ENCODE peak calls at places on chromosomes 7 and 10, in six cellular contexts. One of them, this sample, is unnamed.

GRCh38 chr10:28592953-28593352 is 60.0 kb downstream of the WAC start:
- DNase-seq in left ventricle myocardium inferior: no peak
- DNase-seq in astrocyte of the cerebellum: no peak
- DNase-seq in fibroblast of pulmonary artery: peak; percentile 72
- DNase-seq in PC-9: no peak
- DNase-seq in AG04450: peak; percentile 29
- DNase-seq in this sample: peak; percentile 31

GRCh38 chr10:45673074-45673628 is 579 bp upstream of the ZFAND4 start:
- DNase-seq in AG04450: no peak
- DNase-seq in PC-9: no peak
- DNase-seq in left ventricle myocardium inferior: no peak
- DNase-seq in fibroblast of pulmonary artery: peak; percentile 5
- DNase-seq in astrocyte of the cerebellum: no peak
- DNase-seq in this sample: no peak

GRCh38 chr7:22647451-22648257 is 79.3 kb upstream of the IL6 start:
- DNase-seq in fibroblast of pulmonary artery: peak; percentile 95
- DNase-seq in left ventricle myocardium inferior: no peak
- DNase-seq in astrocyte of the cerebellum: peak; percentile 98
- DNase-seq in AG04450: peak; percentile 83
- DNase-seq in PC-9: no peak
- DNase-seq in this sample: peak; percentile 85

GRCh38 chr7:43039346-43039745 is 73.1 kb upstream of the HECW1 start:
- DNase-seq in fibroblast of pulmonary artery: no peak
- DNase-seq in left ventricle myocardium inferior: no peak
- DNase-seq in AG04450: no peak
- DNase-seq in PC-9: no peak
- DNase-seq in astrocyte of the cerebellum: no peak
- DNase-seq in this sample: no peak

GRCh38 chr10:69647819-69648218 is 17.8 kb downstream of the FAM241B start:
- DNase-seq in fibroblast of pulmonary artery: no peak
- DNase-seq in PC-9: no peak
- DNase-seq in left ventricle myocardium inferior: no peak
- DNase-seq in astrocyte of the cerebellum: no peak
- DNase-seq in AG04450: no peak
- DNase-seq in this sample: no peak

GRCh38 chr10:107727762-107728317 is 563.3 kb upstream of the SORCS1 start:
- DNase-seq in astrocyte of the cerebellum: peak; percentile 3
- DNase-seq in PC-9: no peak
- DNase-seq in AG04450: no peak
- DNase-seq in left ventricle myocardium inferior: no peak
- DNase-seq in fibroblast of pulmonary artery: peak; percentile 54
- DNase-seq in this sample: no peak

GRCh38 chr10:91513598-91513997 is 103.5 kb downstream of the HECTD2 start:
- DNase-seq in PC-9: no peak
- DNase-seq in left ventricle myocardium inferior: no peak
- DNase-seq in fibroblast of pulmonary artery: no peak
- DNase-seq in astrocyte of the cerebellum: no peak
- DNase-seq in AG04450: no peak
- DNase-seq in this sample: no peak

GRCh38 chr7:25860206-25860881 is 291.7 kb upstream of the NFE2L3 start:
- DNase-seq in PC-9: no peak
- DNase-seq in fibroblast of pulmonary artery: no peak
- DNase-seq in AG04450: no peak
- DNase-seq in astrocyte of the cerebellum: no peak
- DNase-seq in left ventricle myocardium inferior: no peak
- DNase-seq in this sample: no peak

GRCh38 chr7:85204496-85204895 is 17.6 kb upstream of the SEMA3D start:
- DNase-seq in fibroblast of pulmonary artery: no peak
- DNase-seq in AG04450: no peak
- DNase-seq in PC-9: no peak
- DNase-seq in left ventricle myocardium inferior: no peak
- DNase-seq in astrocyte of the cerebellum: no peak
- DNase-seq in this sample: no peak

GRCh38 chr7:148014473-148014872 is 576.1 kb upstream of the C7orf33 start:
- DNase-seq in AG04450: no peak
- DNase-seq in astrocyte of the cerebellum: no peak
- DNase-seq in fibroblast of pulmonary artery: no peak
- DNase-seq in PC-9: no peak
- DNase-seq in left ventricle myocardium inferior: no peak
- DNase-seq in this sample: no peak

GRCh38 chr10:133373104-133373624 is at the start of gene ECHS1:
- DNase-seq in astrocyte of the cerebellum: peak; percentile 68
- DNase-seq in fibroblast of pulmonary artery: peak; percentile 90
- DNase-seq in PC-9: peak; percentile 93
- DNase-seq in left ventricle myocardium inferior: peak; percentile 98
- DNase-seq in AG04450: peak; percentile 63
- DNase-seq in this sample: no peak

GRCh38 chr10:86753638-86754434 is 2.6 kb upstream of the BMPR1A start:
- DNase-seq in left ventricle myocardium inferior: peak; percentile 53
- DNase-seq in astrocyte of the cerebellum: no peak
- DNase-seq in PC-9: no peak
- DNase-seq in fibroblast of pulmonary artery: no peak
- DNase-seq in AG04450: no peak
- DNase-seq in this sample: no peak

GRCh38 chr10:95350212-95350829 is 59.5 kb upstream of the PDLIM1 start:
- DNase-seq in PC-9: no peak
- DNase-seq in fibroblast of pulmonary artery: peak; percentile 83
- DNase-seq in left ventricle myocardium inferior: no peak
- DNase-seq in AG04450: no peak
- DNase-seq in astrocyte of the cerebellum: no peak
- DNase-seq in this sample: no peak

GRCh38 chr7:88302486-88302885 is 4.2 kb downstream of the STEAP4 start:
- DNase-seq in fibroblast of pulmonary artery: no peak
- DNase-seq in AG04450: no peak
- DNase-seq in PC-9: no peak
- DNase-seq in left ventricle myocardium inferior: no peak
- DNase-seq in astrocyte of the cerebellum: no peak
- DNase-seq in this sample: no peak

GRCh38 chr10:35726850-35727249 is 84.8 kb upstream of the FZD8 start:
- DNase-seq in AG04450: no peak
- DNase-seq in PC-9: no peak
- DNase-seq in left ventricle myocardium inferior: no peak
- DNase-seq in fibroblast of pulmonary artery: no peak
- DNase-seq in astrocyte of the cerebellum: no peak
- DNase-seq in this sample: no peak

GRCh38 chr10:71059059-71059818 is 153.1 kb upstream of the UNC5B start:
- DNase-seq in PC-9: no peak
- DNase-seq in AG04450: no peak
- DNase-seq in astrocyte of the cerebellum: no peak
- DNase-seq in left ventricle myocardium inferior: peak; percentile 24
- DNase-seq in fibroblast of pulmonary artery: peak; percentile 5
- DNase-seq in this sample: no peak

GRCh38 chr10:58177362-58177947 is 90.2 kb downstream of the IPMK start:
- DNase-seq in astrocyte of the cerebellum: no peak
- DNase-seq in left ventricle myocardium inferior: no peak
- DNase-seq in AG04450: no peak
- DNase-seq in PC-9: no peak
- DNase-seq in fibroblast of pulmonary artery: peak; percentile 67
- DNase-seq in this sample: no peak

GRCh38 chr10:26781797-26782196 is 79.0 kb downstream of the ABI1 start:
- DNase-seq in fibroblast of pulmonary artery: no peak
- DNase-seq in astrocyte of the cerebellum: no peak
- DNase-seq in AG04450: no peak
- DNase-seq in PC-9: no peak
- DNase-seq in left ventricle myocardium inferior: no peak
- DNase-seq in this sample: no peak

GRCh38 chr7:20402297-20403230 is 71.9 kb downstream of the ITGB8 start:
- DNase-seq in AG04450: no peak
- DNase-seq in astrocyte of the cerebellum: no peak
- DNase-seq in left ventricle myocardium inferior: no peak
- DNase-seq in fibroblast of pulmonary artery: peak; percentile 28
- DNase-seq in PC-9: no peak
- DNase-seq in this sample: no peak
- TF ChIP-seq CTCF in AG04450: peak; percentile 54
- TF ChIP-seq CTCF in astrocyte of the cerebellum: peak; percentile 41
- TF ChIP-seq CTCF in left ventricle myocardium inferior: peak; percentile 51
- TF ChIP-seq CTCF in fibroblast of pulmonary artery: peak; percentile 52
- TF ChIP-seq CTCF in PC-9: peak; percentile 73
- TF ChIP-seq CTCF in this sample: no peak

GRCh38 chr10:114000461-114000860 is 43.2 kb upstream of the ADRB1 start:
- DNase-seq in AG04450: no peak
- DNase-seq in fibroblast of pulmonary artery: no peak
- DNase-seq in left ventricle myocardium inferior: no peak
- DNase-seq in astrocyte of the cerebellum: no peak
- DNase-seq in PC-9: no peak
- DNase-seq in this sample: no peak

GRCh38 chr10:113999520-113999919 is 44.1 kb upstream of the ADRB1 start:
- DNase-seq in AG04450: no peak
- DNase-seq in fibroblast of pulmonary artery: no peak
- DNase-seq in astrocyte of the cerebellum: no peak
- DNase-seq in left ventricle myocardium inferior: no peak
- DNase-seq in PC-9: no peak
- DNase-seq in this sample: no peak

GRCh38 chr10:113997428-113997827 is 46.2 kb upstream of the ADRB1 start:
- DNase-seq in fibroblast of pulmonary artery: no peak
- DNase-seq in AG04450: no peak
- DNase-seq in astrocyte of the cerebellum: no peak
- DNase-seq in PC-9: no peak
- DNase-seq in left ventricle myocardium inferior: peak; percentile 37
- DNase-seq in this sample: no peak

DNA sequence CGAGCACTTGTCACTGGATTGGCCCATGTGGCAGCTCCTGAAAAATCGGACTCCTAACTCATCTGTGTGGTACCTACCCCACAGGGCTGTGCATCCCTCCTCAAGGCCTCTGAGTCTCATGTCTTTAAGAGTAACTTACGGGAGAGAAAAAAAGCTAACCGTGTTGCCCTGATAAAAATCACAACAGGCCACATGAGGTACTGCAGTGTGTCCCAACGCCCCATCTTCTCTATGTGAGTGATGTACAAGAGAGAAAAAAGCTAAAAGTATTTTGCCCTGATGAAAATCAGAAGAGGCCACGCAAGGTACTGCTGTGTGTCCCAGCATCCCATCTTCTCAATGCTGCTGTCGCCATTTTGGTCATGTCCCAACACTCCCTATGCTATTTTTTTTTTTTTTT is 41.2 kb upstream of the ADRB1 start:
- DNase-seq in fibroblast of pulmonary artery: no peak
- DNase-seq in left ventricle myocardium inferior: no peak
- DNase-seq in AG04450: no peak
- DNase-seq in PC-9: no peak
- DNase-seq in astrocyte of the cerebellum: no peak
- DNase-seq in this sample: no peak
- TF ChIP-seq CTCF in fibroblast of pulmonary artery: no peak
- TF ChIP-seq CTCF in left ventricle myocardium inferior: no peak
- TF ChIP-seq CTCF in AG04450: no peak
- TF ChIP-seq CTCF in PC-9: no peak
- TF ChIP-seq CTCF in astrocyte of the cerebellum: no peak
- TF ChIP-seq CTCF in this sample: no peak

GRCh38 chr7:131688738-131689661 is 132.6 kb upstream of the PODXL start:
- DNase-seq in astrocyte of the cerebellum: peak; percentile 33
- DNase-seq in fibroblast of pulmonary artery: peak; percentile 67
- DNase-seq in PC-9: peak; percentile 70
- DNase-seq in AG04450: peak; percentile 6
- DNase-seq in left ventricle myocardium inferior: peak; percentile 51
- DNase-seq in this sample: no peak
- TF ChIP-seq CTCF in astrocyte of the cerebellum: peak; percentile 94
- TF ChIP-seq CTCF in fibroblast of pulmonary artery: peak; percentile 99
- TF ChIP-seq CTCF in PC-9: peak; percentile 98
- TF ChIP-seq CTCF in AG04450: peak; percentile 95
- TF ChIP-seq CTCF in left ventricle myocardium inferior: peak; percentile 96
- TF ChIP-seq CTCF in this sample: peak; percentile 92

DNA sequence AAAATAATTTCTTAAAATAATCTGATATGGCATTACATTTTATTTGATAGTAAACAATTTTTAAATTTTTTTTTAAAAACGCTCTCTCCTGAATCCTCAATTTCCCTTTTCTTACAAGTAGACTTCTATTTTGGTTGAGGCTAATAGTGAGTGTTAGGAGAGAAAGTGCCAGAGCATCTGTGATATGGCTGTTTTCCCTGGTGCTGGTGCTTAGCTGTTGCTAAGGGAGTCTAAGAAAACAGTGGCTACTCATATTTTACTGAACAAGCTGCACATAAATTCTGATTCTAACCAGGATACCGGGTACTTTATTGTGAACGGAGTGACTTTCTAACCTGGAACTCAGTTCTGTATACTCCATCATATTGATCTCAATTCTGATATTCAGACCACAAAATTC is 311.1 kb upstream of the KIAA1217 start:
- DNase-seq in astrocyte of the cerebellum: no peak
- DNase-seq in AG04450: no peak
- DNase-seq in left ventricle myocardium inferior: no peak
- DNase-seq in PC-9: no peak
- DNase-seq in fibroblast of pulmonary artery: no peak
- DNase-seq in this sample: no peak
- TF ChIP-seq CTCF in astrocyte of the cerebellum: no peak
- TF ChIP-seq CTCF in AG04450: no peak
- TF ChIP-seq CTCF in left ventricle myocardium inferior: no peak
- TF ChIP-seq CTCF in PC-9: no peak
- TF ChIP-seq CTCF in fibroblast of pulmonary artery: no peak
- TF ChIP-seq CTCF in this sample: no peak

DNA sequence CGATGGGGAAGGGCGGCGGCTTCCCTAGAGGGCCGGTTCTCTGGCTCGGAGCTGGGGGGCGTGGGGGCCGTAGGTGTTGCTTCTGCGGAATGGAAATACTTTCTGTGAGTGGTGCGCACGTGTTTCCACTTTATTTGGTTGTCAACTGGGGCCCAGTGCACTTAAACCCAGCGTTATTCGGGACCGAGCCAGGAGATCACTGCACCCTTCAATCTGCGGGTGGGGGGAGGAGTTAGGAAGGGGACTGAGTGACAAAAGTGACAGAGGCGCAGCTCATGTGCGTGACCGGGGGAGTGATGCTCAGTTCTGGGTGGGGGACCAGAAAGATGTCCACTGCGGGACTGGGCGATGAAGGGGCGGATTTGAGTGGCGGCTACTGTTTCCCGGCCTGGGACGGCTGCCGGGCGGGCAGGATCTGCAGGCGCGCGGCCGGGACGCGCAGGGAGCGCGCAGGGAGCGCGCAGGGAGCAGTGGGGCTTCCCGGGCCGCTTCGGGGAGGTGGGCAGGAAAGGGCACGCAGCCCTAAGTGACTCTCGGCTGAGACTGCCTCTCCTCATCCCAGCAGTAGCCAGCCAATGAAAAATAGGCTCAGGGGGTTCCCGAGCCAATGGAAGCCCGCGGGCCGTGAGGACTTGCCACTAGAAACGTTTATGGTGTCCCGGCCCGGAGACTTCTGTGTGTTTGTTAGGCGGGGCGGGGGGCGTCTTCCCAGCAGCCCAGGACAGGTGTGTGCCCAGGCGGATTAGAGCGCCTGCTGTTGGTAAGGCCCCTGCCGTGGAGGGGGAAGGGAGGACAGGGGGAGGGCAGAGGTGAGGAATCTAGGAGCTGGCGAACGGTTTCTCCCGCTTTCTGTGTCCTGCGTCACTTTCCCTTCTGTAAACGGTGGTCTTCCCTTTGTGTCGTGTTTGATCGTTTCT is 54.3 kb upstream of the KDM7A start:
- DNase-seq in left ventricle myocardium inferior: peak; percentile 42
- DNase-seq in astrocyte of the cerebellum: no peak
- DNase-seq in PC-9: no peak
- DNase-seq in AG04450: no peak
- DNase-seq in fibroblast of pulmonary artery: peak; percentile 30
- DNase-seq in this sample: no peak
- TF ChIP-seq CTCF in left ventricle myocardium inferior: no peak
- TF ChIP-seq CTCF in astrocyte of the cerebellum: no peak
- TF ChIP-seq CTCF in PC-9: no peak
- TF ChIP-seq CTCF in AG04450: no peak
- TF ChIP-seq CTCF in fibroblast of pulmonary artery: no peak
- TF ChIP-seq CTCF in this sample: no peak